ENCODE peak calls at places on chromosomes 5 and 9, in four cellular contexts. L is fibroblast of the aortic adventitia, X is A549, I is stomach. P is an unnamed sample.

GRCh38 chr9:117180896-117181456 is 233.9 kb downstream of the ASTN2 start:
- DNase-seq in L (no peak), I (no peak), X (no peak), P (no peak)

GRCh38 chr5:17411436-17411835 is 86.6 kb upstream of the TAF11L2 start:
- DNase-seq in X (no peak), I (no peak), L (peak; percentile 40), P (peak; percentile 10)

GRCh38 chr5:3943803-3944202 is 348.2 kb downstream of the IRX1 start:
- DNase-seq in L (no peak), I (no peak), X (no peak), P (no peak)

GRCh38 chr9:138008081-138008841 is 130.7 kb downstream of the CACNA1B start:
- DNase-seq in L (no peak), I (peak; percentile 16), X (no peak), P (no peak)

GRCh38 chr5:69502375-69503143 is 10.0 kb downstream of the OCLN start:
- DNase-seq in L (peak; percentile 66), X (no peak), I (no peak), P (peak; percentile 70)

GRCh38 chr9:127153484-127153883 is 31.0 kb upstream of the ANGPTL2 start:
- DNase-seq in I (peak; percentile 21), X (no peak), L (no peak), P (no peak)

GRCh38 chr9:130845901-130846381 is 10.9 kb downstream of the ABL1 start:
- DNase-seq in L (peak; percentile 89), X (peak; percentile 23), I (no peak), P (peak; percentile 72)

GRCh38 chr9:116342071-116342470 is 188.5 kb downstream of the PAPPA start:
- DNase-seq in L (no peak), I (no peak), X (no peak), P (peak; percentile 47)

GRCh38 chr5:159262859-159263568 is at the start of gene UBLCP1:
- DNase-seq in L (peak; percentile 80), I (peak; percentile 84), X (peak; percentile 84), P (peak; percentile 71)

GRCh38 chr5:126868961-126869451 is 92.1 kb downstream of the LMNB1 start:
- DNase-seq in L (no peak), I (no peak), X (no peak), P (peak; percentile 41)

GRCh38 chr5:157912621-157913325 is 53.8 kb upstream of the CLINT1 start:
- DNase-seq in I (peak; percentile 76), X (no peak), L (no peak), P (no peak)

GRCh38 chr5:108523360-108523759 is 141.5 kb upstream of the FBXL17 start:
- DNase-seq in X (no peak), I (no peak), L (no peak), P (no peak)

GRCh38 chr5:153496835-153497234 is 6.4 kb downstream of the GRIA1 start:
- DNase-seq in L (peak; percentile 66), X (no peak), I (no peak), P (peak; percentile 50)

GRCh38 chr9:38662763-38663593 is 42.6 kb upstream of the ANKRD18A start:
- DNase-seq in X (no peak), I (no peak), L (peak; percentile 45), P (no peak)

GRCh38 chr9:70053864-70054263 is 10.2 kb downstream of the MAMDC2 start:
- DNase-seq in I (no peak), X (no peak), L (no peak), P (no peak)

GRCh38 chr5:73115399-73116051 is 4.8 kb upstream of the TMEM171 start:
- DNase-seq in I (no peak), X (no peak), L (peak; percentile 81), P (peak; percentile 98)

GRCh38 chr5:55363861-55364260 is 56.1 kb downstream of the MTREX start:
- DNase-seq in I (no peak), X (no peak), L (peak; percentile 15), P (peak; percentile 27)

GRCh38 chr5:61279725-61280124 is 52.3 kb upstream of the ZSWIM6 start:
- DNase-seq in L (no peak), I (no peak), X (no peak), P (no peak)

GRCh38 chr5:80961376-80962281 is 1.5 kb downstream of the RASGRF2 start:
- DNase-seq in L (no peak), I (no peak), X (no peak), P (no peak)

GRCh38 chr5:80959138-80959537 is 1.0 kb upstream of the RASGRF2 start:
- DNase-seq in L (no peak), I (no peak), X (no peak), P (no peak)

GRCh38 chr5:80960531-80961375 is 590 bp downstream of the RASGRF2 start:
- DNase-seq in I (no peak), X (peak; percentile 31), L (no peak), P (no peak)

GRCh38 chr5:80958611-80959010 is 1.6 kb upstream of the RASGRF2 start:
- DNase-seq in I (no peak), X (no peak), L (no peak), P (no peak)

DNA sequence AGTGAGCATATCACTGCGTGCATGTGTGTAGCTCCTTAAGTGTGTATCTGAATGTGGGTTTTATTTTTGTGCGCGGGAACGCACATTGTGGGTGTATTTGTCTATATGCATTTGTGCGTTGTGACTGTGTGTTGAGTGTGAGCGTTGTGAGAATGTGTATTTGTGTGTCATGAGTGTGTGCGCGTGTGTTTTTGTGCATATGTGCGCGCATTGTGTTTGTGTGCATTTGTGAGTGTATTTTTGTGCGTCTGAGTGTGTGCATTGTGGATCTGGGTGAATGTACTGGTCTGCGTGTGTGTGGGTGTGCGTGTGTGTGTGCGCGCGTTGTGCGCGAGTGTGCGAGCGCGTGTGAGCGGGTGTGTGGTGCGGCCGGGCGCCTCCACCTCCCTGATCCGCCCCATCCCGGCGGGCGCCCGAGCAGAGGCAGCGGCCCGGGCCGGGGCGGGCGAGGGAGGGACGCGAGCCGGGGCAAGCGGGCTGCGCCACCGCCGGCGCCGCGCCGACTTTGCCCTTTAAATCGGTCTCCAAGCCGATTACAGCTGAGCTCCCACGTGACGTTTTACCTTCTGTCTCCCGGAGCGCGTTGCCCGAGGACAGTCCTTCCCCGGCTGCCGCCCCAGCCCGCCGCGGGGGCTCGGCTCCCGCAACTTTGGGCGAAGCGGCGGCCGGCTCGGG is at the start of gene RASGRF2:
- DNase-seq in I (peak; percentile 26), X (no peak), L (peak; percentile 21), P (no peak)
- H3K4me3 ChIP-seq in I (peak within 1 kb of the TSS; percentile 62), X (peak within 1 kb of the TSS; percentile 54), L (peak within 1 kb of the TSS; percentile 62), P (peak within 1 kb of the TSS; percentile 47)

GRCh38 chr5:114221807-114222206 is 140.1 kb upstream of the KCNN2 start:
- DNase-seq in I (no peak), L (no peak), X (no peak), P (no peak)

DNA sequence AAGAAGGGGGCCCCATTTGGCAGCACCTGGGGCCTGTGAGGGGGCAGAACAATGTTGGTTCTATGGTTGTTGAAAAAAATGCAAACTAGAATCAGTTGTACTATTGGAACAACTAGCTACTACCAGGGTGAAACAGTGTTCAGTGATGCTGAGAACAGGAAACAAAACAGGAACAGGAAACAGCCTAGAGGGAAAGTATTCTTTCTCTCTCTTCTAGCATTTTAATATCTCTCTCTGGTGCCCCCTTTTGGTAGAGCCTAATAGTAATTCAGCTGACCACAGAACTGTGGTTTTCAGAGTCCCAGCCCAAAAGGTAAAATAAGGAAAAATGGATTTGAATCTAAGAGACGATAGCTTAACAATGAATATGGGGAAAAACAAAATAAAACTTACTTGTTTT is 138.0 kb upstream of the KCNN2 start:
- DNase-seq in I (no peak), X (no peak), L (no peak), P (peak; percentile 0)
- TF ChIP-seq CTCF in I (peak; percentile 31), X (peak; percentile 5), L (no peak), P (peak; percentile 34)

GRCh38 chr5:138491284-138491648 is 26.0 kb downstream of the EGR1 start:
- DNase-seq in I (no peak), X (no peak), L (no peak), P (no peak)
- H3K4me3 ChIP-seq in I (peak overlapping the region; percentile 67), X (peak overlapping the region; percentile 50), L (peak overlapping the region; percentile 71), P (peak overlapping the region; percentile 65)

GRCh38 chr9:82549174-82549821 is 513.6 kb downstream of the RASEF start:
- DNase-seq in I (no peak), L (no peak), X (no peak), P (no peak)
- TF ChIP-seq CTCF in I (no peak), L (no peak), X (no peak), P (no peak)

GRCh38 chr5:181248277-181248676 is 4.6 kb upstream of the RACK1 start:
- DNase-seq in L (no peak), I (no peak), X (no peak), P (no peak)
- H3K4me3 ChIP-seq in L (peak overlapping the region; percentile 72), I (peak overlapping the region; percentile 79), X (peak overlapping the region; percentile 94), P (peak overlapping the region; percentile 77)

GRCh38 chr5:133899506-133899905 is 68.9 kb downstream of the C5orf15 start:
- DNase-seq in I (no peak), L (no peak), X (no peak), P (no peak)
- TF ChIP-seq CTCF in I (no peak), L (no peak), X (no peak), P (no peak)

GRCh38 chr5:15734058-15734457 is 234.1 kb downstream of the FBXL7 start:
- DNase-seq in L (no peak), X (no peak), I (no peak), P (no peak)

GRCh38 chr5:15740383-15740782 is 240.4 kb downstream of the FBXL7 start:
- DNase-seq in L (no peak), X (no peak), I (no peak), P (no peak)

GRCh38 chr5:15737036-15737821 is 237.2 kb downstream of the FBXL7 start:
- DNase-seq in X (no peak), L (peak; percentile 72), I (no peak), P (peak; percentile 81)

DNA sequence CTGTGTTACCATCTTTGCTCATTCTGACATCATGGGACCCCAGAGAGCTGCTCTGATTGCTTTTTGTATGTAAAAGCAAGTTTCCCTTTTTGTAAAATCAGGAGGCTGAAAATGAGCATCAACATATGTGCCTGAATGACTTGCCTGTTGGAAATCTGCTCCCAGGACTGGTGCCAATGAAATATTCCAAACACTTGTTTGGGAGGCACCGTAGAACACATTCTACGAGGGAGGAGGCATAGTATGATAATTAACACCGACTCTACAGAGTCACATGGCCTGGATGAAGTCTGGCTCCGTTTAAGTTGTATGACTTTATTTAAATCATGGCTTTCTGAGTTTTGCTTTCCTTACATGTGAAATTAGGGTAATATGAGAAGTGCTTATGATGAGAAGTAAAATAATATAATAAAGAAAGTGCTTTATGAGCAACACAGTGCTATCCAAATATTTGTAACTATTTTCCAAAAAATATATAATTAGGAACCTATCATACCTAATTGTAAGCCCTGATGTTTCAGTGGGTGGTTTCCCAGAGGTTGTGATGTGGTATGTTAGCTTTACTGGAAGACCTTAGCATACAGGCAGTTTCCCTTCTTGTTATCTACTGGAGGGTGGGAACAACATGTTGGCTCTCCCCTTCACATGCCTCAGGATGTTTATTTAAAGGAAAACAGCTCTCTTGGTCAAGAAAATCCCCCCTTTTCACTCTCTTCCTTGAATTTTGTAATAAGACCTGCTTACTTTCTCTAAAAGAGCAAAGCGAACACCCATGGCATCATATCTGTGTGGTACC is 238.1 kb downstream of the FBXL7 start:
- DNase-seq in I (no peak), L (peak; percentile 71), X (no peak), P (peak; percentile 85)
- H3K4me3 ChIP-seq in I (no peak overlapping the region), L (no peak overlapping the region), X (no peak overlapping the region), P (peak overlapping the region; percentile 11)

P was measured in AG10803.